ENCODE peak calls at places on chromosomes 4 and X, in ten cellular contexts. P, W, V, Q, X, M, S, E, K and C are unnamed samples.

GRCh38 chrX:101260435-101260834 is 30.7 kb downstream of the TAF7L start:
- DNase-seq in P (no peak), W (peak; percentile 5), V (no peak), Q (peak; percentile 75), X (peak; percentile 21), M (peak; percentile 9), S (no peak), E (no peak), K (peak; percentile 33), C (no peak)

GRCh38 chr4:48546336-48546735 is 56.3 kb downstream of the ZAR1 start:
- DNase-seq in P (peak; percentile 0), W (peak; percentile 69), V (no peak), Q (peak; percentile 7), X (peak; percentile 34), M (no peak), S (no peak), E (peak; percentile 76), K (peak; percentile 48), C (peak; percentile 5)

GRCh38 chr4:75385139-75385538 is 129.1 kb downstream of the RCHY1 start:
- DNase-seq in P (no peak), W (no peak), V (no peak), Q (no peak), X (no peak), M (no peak), S (no peak), E (no peak), K (no peak), C (no peak)

GRCh38 chrX:8845060-8845459 is 43.9 kb upstream of the FAM9A start:
- DNase-seq in P (no peak), W (no peak), V (no peak), Q (no peak), X (peak; percentile 13), M (no peak), S (no peak), E (no peak), K (peak; percentile 80), C (no peak)

GRCh38 chrX:153662266-153662665 is 11.3 kb downstream of the PNCK start:
- DNase-seq in P (no peak), W (no peak), V (no peak), Q (no peak), X (peak; percentile 75), M (no peak), S (no peak), E (no peak), K (peak; percentile 47), C (no peak)

GRCh38 chrX:132564026-132564425 is 75.2 kb upstream of the MBNL3 start:
- DNase-seq in P (no peak), W (no peak), V (no peak), Q (no peak), X (no peak), M (no peak), S (no peak), E (no peak), K (no peak), C (no peak)

GRCh38 chr4:168995537-168996295 is 14.3 kb downstream of the CBR4 start:
- DNase-seq in P (no peak), W (peak; percentile 26), V (no peak), Q (no peak), X (no peak), M (no peak), S (no peak), E (peak; percentile 12), K (peak; percentile 25), C (peak; percentile 23)

GRCh38 chr4:181685911-181686310 is 557.3 kb upstream of the TENM3 start:
- DNase-seq in P (peak; percentile 76), W (no peak), V (no peak), Q (no peak), X (no peak), M (no peak), S (no peak), E (no peak), K (peak; percentile 85), C (no peak)

GRCh38 chr4:97912151-97912550 is 231.1 kb downstream of the STPG2 start:
- DNase-seq in P (no peak), W (no peak), V (no peak), Q (no peak), X (no peak), M (no peak), S (no peak), E (no peak), K (no peak), C (no peak)

GRCh38 chr4:110618091-110619000 is 4.5 kb downstream of the PITX2 start:
- DNase-seq in P (no peak), W (no peak), V (no peak), Q (no peak), X (peak; percentile 72), M (no peak), S (no peak), E (no peak), K (no peak), C (no peak)

GRCh38 chr4:139416073-139416673 is 37.7 kb upstream of the RAB33B start:
- DNase-seq in P (no peak), W (peak; percentile 55), V (no peak), Q (peak; percentile 39), X (no peak), M (peak; percentile 36), S (no peak), E (peak; percentile 66), K (peak; percentile 53), C (peak; percentile 31)

GRCh38 chrX:8960809-8961413 is 73.0 kb downstream of the FAM9B start:
- DNase-seq in P (no peak), W (no peak), V (no peak), Q (no peak), X (no peak), M (no peak), S (no peak), E (no peak), K (no peak), C (no peak)

GRCh38 chr4:150173854-150174398 is 95.7 kb downstream of the DCLK2 start:
- DNase-seq in P (no peak), W (no peak), V (no peak), Q (no peak), X (no peak), M (no peak), S (no peak), E (peak; percentile 47), K (no peak), C (no peak)

GRCh38 chrX:4708970-4709760 is 995.7 kb upstream of the PRKX start:
- DNase-seq in P (no peak), W (peak; percentile 27), V (no peak), Q (no peak), X (no peak), M (no peak), S (no peak), E (peak; percentile 3), K (no peak), C (no peak)

GRCh38 chr4:94634266-94634665 is 123.5 kb upstream of the BMPR1B start:
- DNase-seq in P (no peak), W (no peak), V (no peak), Q (no peak), X (no peak), M (no peak), S (no peak), E (no peak), K (no peak), C (no peak)

GRCh38 chrX:119101168-119101567 is 26.4 kb downstream of the KIAA1210 start:
- DNase-seq in P (no peak), W (no peak), V (no peak), Q (no peak), X (no peak), M (no peak), S (no peak), E (no peak), K (no peak), C (no peak)

GRCh38 chrX:154486052-154486395 is 391 bp downstream of the UBL4A start:
- DNase-seq in P (no peak), W (peak; percentile 54), V (no peak), Q (no peak), X (no peak), M (no peak), S (no peak), E (no peak), K (peak; percentile 43), C (no peak)

GRCh38 chr4:100519205-100519604 is 1.4 kb upstream of the EMCN start:
- DNase-seq in P (no peak), W (no peak), V (no peak), Q (no peak), X (no peak), M (no peak), S (no peak), E (no peak), K (no peak), C (no peak)

GRCh38 chr4:168587326-168588125 is 90.7 kb downstream of the PALLD start:
- DNase-seq in P (peak; percentile 56), W (no peak), V (no peak), Q (no peak), X (no peak), M (no peak), S (no peak), E (no peak), K (peak; percentile 96), C (no peak)

GRCh38 chrX:850471-850916 is 219.9 kb downstream of the SHOX start:
- DNase-seq in P (no peak), W (no peak), V (no peak), Q (no peak), X (peak; percentile 26), M (no peak), S (no peak), E (no peak), K (no peak), C (no peak)

GRCh38 chr4:123017636-123018390 is 95.4 kb upstream of the NUDT6 start:
- DNase-seq in P (peak; percentile 42), W (no peak), V (no peak), Q (no peak), X (no peak), M (no peak), S (no peak), E (no peak), K (peak; percentile 69), C (no peak)

GRCh38 chrX:39972340-39972739 is 125.4 kb downstream of the BCOR start:
- DNase-seq in P (no peak), W (no peak), V (no peak), Q (no peak), X (no peak), M (no peak), S (no peak), E (no peak), K (peak; percentile 65), C (no peak)

GRCh38 chrX:74493806-74494205 is 72.5 kb downstream of the SLC16A2 start:
- DNase-seq in P (no peak), W (peak; percentile 76), V (no peak), Q (no peak), X (peak; percentile 11), M (no peak), S (no peak), E (no peak), K (no peak), C (no peak)

GRCh38 chr4:131721883-131722282 is 1427.2 kb upstream of the PCDH10 start:
- DNase-seq in P (no peak), W (no peak), V (no peak), Q (no peak), X (no peak), M (no peak), S (no peak), E (no peak), K (no peak), C (no peak)

GRCh38 chr4:110096406-110096805 is 102.0 kb downstream of the ELOVL6 start:
- DNase-seq in P (no peak), W (no peak), V (no peak), Q (no peak), X (no peak), M (no peak), S (no peak), E (no peak), K (no peak), C (no peak)

GRCh38 chr4:133775469-133775868 is 426.1 kb downstream of the PABPC4L start:
- DNase-seq in P (no peak), W (no peak), V (no peak), Q (no peak), X (no peak), M (no peak), S (no peak), E (no peak), K (no peak), C (no peak)

GRCh38 chr4:3177905-3178304 is 71.1 kb upstream of the MSANTD1 start:
- DNase-seq in P (no peak), W (no peak), V (no peak), Q (no peak), X (no peak), M (no peak), S (no peak), E (no peak), K (no peak), C (no peak)

GRCh38 chr4:168592676-168593075 is 95.8 kb downstream of the PALLD start:
- DNase-seq in P (no peak), W (no peak), V (no peak), Q (no peak), X (no peak), M (no peak), S (no peak), E (no peak), K (no peak), C (no peak)